ENCODE peak calls at places on chromosomes 12 and 14, in ten cellular contexts. H, R, Q, E, L, J, S, X, C and G are unnamed samples.

GRCh38 chr14:103213331-103213730 is 90.1 kb downstream of the TNFAIP2 start:
- DNase-seq in L (no peak), X (no peak), C (no peak), S (no peak), E (no peak), H (no peak), J (no peak), R (peak; percentile 65), Q (no peak), G (no peak)

GRCh38 chr14:70827366-70828151 is 18.2 kb upstream of the MAP3K9 start:
- DNase-seq in R (peak; percentile 83), H (no peak), J (no peak), E (no peak), X (no peak), S (no peak), C (no peak), L (no peak), Q (no peak), G (no peak)

GRCh38 chr12:131853832-131854797 is 25.9 kb downstream of the MMP17 start:
- DNase-seq in J (no peak), L (no peak), E (no peak), R (peak; percentile 40), Q (no peak), X (no peak), C (no peak), S (no peak), H (no peak), G (no peak)

GRCh38 chr12:14619731-14620501 is 52.2 kb upstream of the PLBD1 start:
- DNase-seq in L (no peak), H (no peak), R (no peak), C (no peak), J (peak; percentile 27), S (no peak), E (no peak), X (no peak), Q (no peak), G (no peak)

GRCh38 chr12:94147991-94148840 is at the start of gene PLXNC1:
- DNase-seq in E (peak; percentile 44), S (peak; percentile 74), R (peak; percentile 62), J (peak; percentile 51), L (peak; percentile 63), H (no peak), Q (peak; percentile 82), X (peak; percentile 35), C (peak; percentile 78), G (peak; percentile 81)

GRCh38 chr12:94614288-94614721 is 36.1 kb downstream of the TMCC3 start:
- DNase-seq in H (peak; percentile 33), L (no peak), Q (no peak), J (no peak), E (peak; percentile 69), X (peak; percentile 14), R (no peak), S (no peak), C (peak; percentile 28), G (no peak)

GRCh38 chr12:132502149-132502881 is 12.4 kb downstream of the FBRSL1 start:
- DNase-seq in H (no peak), J (no peak), R (no peak), C (no peak), X (no peak), L (no peak), S (no peak), E (no peak), Q (no peak), G (no peak)

GRCh38 chr14:100580316-100581227 is 6.6 kb downstream of the BEGAIN start:
- DNase-seq in Q (peak; percentile 40), R (peak; percentile 24), X (no peak), E (no peak), J (no peak), L (no peak), S (no peak), H (no peak), C (no peak), G (no peak)

GRCh38 chr14:100303179-100303578 is 3.1 kb downstream of the SLC25A29 start:
- DNase-seq in C (no peak), J (no peak), Q (no peak), R (no peak), L (no peak), S (no peak), H (no peak), X (peak; percentile 15), E (no peak), G (peak; percentile 64)

GRCh38 chr14:43914041-43914693 is 592.9 kb downstream of the FSCB start:
- DNase-seq in Q (no peak), E (no peak), X (no peak), J (no peak), C (no peak), L (no peak), S (no peak), R (no peak), H (no peak), G (peak; percentile 46)

GRCh38 chr14:100546051-100546443 is 41.2 kb downstream of the BEGAIN start:
- DNase-seq in L (no peak), J (peak; percentile 36), R (peak; percentile 67), C (peak; percentile 28), X (no peak), Q (peak; percentile 76), S (peak; percentile 15), H (no peak), E (no peak), G (no peak)

DNA sequence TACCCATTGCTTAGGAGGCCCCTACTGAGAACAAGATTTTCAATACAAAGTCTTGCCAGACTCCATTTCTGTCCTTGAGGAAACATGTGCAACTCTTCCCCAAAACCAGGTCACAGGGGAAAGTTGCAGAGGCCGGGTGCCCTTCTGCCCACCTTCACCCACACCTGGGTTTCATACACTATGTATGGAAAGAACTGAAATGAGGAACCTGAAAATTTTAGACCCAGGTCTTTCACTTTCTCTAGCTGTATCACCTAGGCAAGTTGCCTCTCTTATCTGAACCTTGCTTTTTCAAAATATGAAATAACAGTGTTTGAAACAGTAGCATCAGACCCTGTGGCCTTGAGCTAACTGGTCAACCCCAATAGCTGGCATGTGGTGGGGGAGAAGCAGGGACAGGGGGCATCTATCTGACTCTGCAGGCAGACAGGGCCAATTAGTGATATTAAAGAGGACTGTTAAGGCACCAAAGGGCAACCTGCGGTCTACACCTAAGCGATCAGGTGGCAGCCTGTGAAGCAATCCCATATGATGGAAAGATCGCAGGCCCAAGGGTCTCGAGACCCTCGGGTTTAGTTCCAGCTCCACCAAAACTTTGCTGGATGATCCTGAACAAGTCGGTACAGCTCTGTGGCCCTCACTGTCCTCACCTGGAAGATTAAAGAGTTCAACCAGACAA is 346.5 kb downstream of the BCL11B start:
- DNase-seq in L (no peak), R (no peak), X (no peak), Q (no peak), S (no peak), E (no peak), H (no peak), C (no peak), J (no peak), G (no peak)
- H3K4me3 ChIP-seq in L (no peak overlapping the region), R (no peak overlapping the region), X (no peak overlapping the region), Q (no peak overlapping the region), S (no peak overlapping the region), E (no peak overlapping the region), H (no peak overlapping the region), C (no peak overlapping the region), J (no peak overlapping the region), G (no peak overlapping the region)

GRCh38 chr14:104603623-104604401 is 760 bp downstream of the TMEM179 start:
- DNase-seq in L (no peak), J (no peak), R (no peak), H (no peak), S (no peak), E (no peak), X (no peak), C (no peak), Q (no peak), G (peak; percentile 54)
- H3K4me3 ChIP-seq in L (no peak overlapping the region), J (no peak overlapping the region), R (no peak overlapping the region), H (no peak overlapping the region), S (no peak overlapping the region), E (no peak overlapping the region), X (no peak overlapping the region), C (peak overlapping the region; percentile 31), Q (no peak overlapping the region), G (no peak overlapping the region)

GRCh38 chr14:74610866-74611671 is 968 bp downstream of the LTBP2 start:
- DNase-seq in L (no peak), S (no peak), H (no peak), Q (no peak), J (no peak), X (peak; percentile 54), C (peak; percentile 61), R (no peak), E (peak; percentile 51), G (no peak)
- H3K4me3 ChIP-seq in L (peak overlapping the region; percentile 54), S (no peak overlapping the region), H (peak overlapping the region; percentile 59), Q (peak overlapping the region; percentile 67), J (peak overlapping the region; percentile 85), X (peak overlapping the region; percentile 72), C (peak overlapping the region; percentile 67), R (peak overlapping the region; percentile 50), E (peak overlapping the region; percentile 90), G (peak overlapping the region; percentile 84)

DNA sequence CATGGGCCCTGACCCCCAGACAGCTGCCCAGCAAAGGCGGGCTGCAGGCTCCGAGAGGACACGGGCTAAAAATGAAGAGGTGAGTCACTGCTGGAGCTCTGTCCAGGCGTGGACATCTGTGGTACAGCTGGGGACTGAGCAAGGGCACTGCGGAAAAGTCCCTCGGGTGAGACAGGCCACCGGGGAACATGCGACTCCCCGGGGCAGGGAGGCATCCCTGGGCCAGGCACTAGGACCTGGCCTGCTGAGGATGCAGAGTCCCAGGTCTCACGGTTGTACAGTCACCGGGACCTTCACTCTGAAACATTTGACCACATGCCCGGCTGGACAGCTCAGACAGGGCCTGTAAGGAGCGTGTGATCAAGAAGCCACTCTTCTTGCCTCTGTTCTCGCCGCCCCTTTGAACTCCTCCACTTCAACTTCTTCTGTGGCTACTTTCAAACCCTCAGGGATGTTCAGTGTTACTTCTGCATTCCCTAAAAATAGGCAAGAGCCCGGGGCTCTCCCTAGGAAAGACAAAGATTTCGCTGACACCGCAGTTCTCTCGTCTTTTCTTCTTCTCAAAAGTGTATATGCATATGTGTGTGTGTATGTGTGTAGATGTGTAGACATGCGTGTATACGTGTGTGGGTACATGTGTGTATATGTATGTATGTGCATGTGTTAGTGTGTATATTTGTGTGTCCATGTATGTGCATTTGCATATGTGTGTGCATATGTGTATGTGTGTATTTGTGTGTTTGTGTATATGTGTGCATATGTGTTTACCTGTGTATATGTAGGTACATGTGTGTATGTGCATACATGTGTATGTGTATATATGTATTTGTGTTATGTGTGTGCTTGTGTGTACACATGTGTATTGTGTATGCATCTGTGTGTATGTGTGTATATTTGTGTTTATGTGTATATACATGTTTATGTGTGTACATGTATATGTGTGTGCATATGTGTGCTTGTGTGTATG is 5.0 kb upstream of the RFLNA start:
- DNase-seq in Q (no peak), C (no peak), H (no peak), X (no peak), L (peak; percentile 36), R (no peak), J (no peak), E (peak; percentile 42), S (no peak), G (no peak)
- H3K4me3 ChIP-seq in Q (no peak overlapping the region), C (no peak overlapping the region), H (no peak overlapping the region), X (no peak overlapping the region), L (no peak overlapping the region), R (no peak overlapping the region), J (peak overlapping the region; percentile 11), E (no peak overlapping the region), S (no peak overlapping the region), G (no peak overlapping the region)

GRCh38 chr12:64407342-64408223 is 3.4 kb downstream of the XPOT start:
- DNase-seq in C (no peak), X (no peak), E (no peak), S (no peak), H (no peak), Q (no peak), L (no peak), R (no peak), J (no peak), G (no peak)
- H3K4me3 ChIP-seq in C (no peak overlapping the region), X (peak overlapping the region; percentile 34), E (no peak overlapping the region), S (no peak overlapping the region), H (no peak overlapping the region), Q (no peak overlapping the region), L (no peak overlapping the region), R (no peak overlapping the region), J (no peak overlapping the region), G (no peak overlapping the region)

GRCh38 chr12:90515199-90516175 is 439.5 kb downstream of the CCER1 start:
- DNase-seq in X (peak; percentile 50), S (no peak), C (peak; percentile 7), J (no peak), H (no peak), L (no peak), Q (no peak), R (no peak), E (peak; percentile 55), G (no peak)
- H3K4me3 ChIP-seq in X (no peak overlapping the region), S (no peak overlapping the region), C (no peak overlapping the region), J (no peak overlapping the region), H (no peak overlapping the region), L (no peak overlapping the region), Q (no peak overlapping the region), R (no peak overlapping the region), E (no peak overlapping the region), G (no peak overlapping the region)